ENCODE peak calls at places on chromosome 19, in nine cellular contexts. One of them, this sample, is unnamed. For H3K9me3, the result is how much of the 10 kb centered on the place peaks cover.

GRCh38 chr19:46718934-46719551 is 2.1 kb upstream of the PRKD2 start:
- DNase-seq in upper lobe of right lung: no peak
- DNase-seq in prostate gland: no peak
- DNase-seq in thoracic aorta: no peak
- DNase-seq in heart right ventricle: no peak
- DNase-seq in fibroblast of lung: no peak
- DNase-seq in CD8-positive, alpha-beta T cell: no peak
- DNase-seq in cardiac muscle cell: no peak
- DNase-seq in tibial nerve: no peak
- DNase-seq in this sample: no peak

GRCh38 chr19:1183543-1184172 is 9.6 kb upstream of the SBNO2 start:
- DNase-seq in upper lobe of right lung: no peak
- DNase-seq in prostate gland: no peak
- DNase-seq in thoracic aorta: no peak
- DNase-seq in heart right ventricle: no peak
- DNase-seq in fibroblast of lung: no peak
- DNase-seq in CD8-positive, alpha-beta T cell: no peak
- DNase-seq in cardiac muscle cell: no peak
- DNase-seq in tibial nerve: no peak
- DNase-seq in this sample: peak

GRCh38 chr19:50416815-50417137 is 2.0 kb upstream of the SPIB start:
- DNase-seq in upper lobe of right lung: no peak
- DNase-seq in prostate gland: no peak
- DNase-seq in thoracic aorta: no peak
- DNase-seq in heart right ventricle: no peak
- DNase-seq in fibroblast of lung: no peak
- DNase-seq in CD8-positive, alpha-beta T cell: no peak
- DNase-seq in cardiac muscle cell: no peak
- DNase-seq in tibial nerve: no peak
- DNase-seq in this sample: no peak

GRCh38 chr19:47499863-47500830 is 14.7 kb downstream of the NAPA start:
- DNase-seq in upper lobe of right lung: no peak
- DNase-seq in prostate gland: peak
- DNase-seq in thoracic aorta: no peak
- DNase-seq in heart right ventricle: no peak
- DNase-seq in fibroblast of lung: no peak
- DNase-seq in CD8-positive, alpha-beta T cell: no peak
- DNase-seq in cardiac muscle cell: no peak
- DNase-seq in tibial nerve: no peak
- DNase-seq in this sample: no peak

GRCh38 chr19:50344661-50345318 is 15.6 kb upstream of the KCNC3 start:
- DNase-seq in upper lobe of right lung: no peak
- DNase-seq in prostate gland: no peak
- DNase-seq in thoracic aorta: no peak
- DNase-seq in heart right ventricle: no peak
- DNase-seq in fibroblast of lung: no peak
- DNase-seq in CD8-positive, alpha-beta T cell: no peak
- DNase-seq in cardiac muscle cell: no peak
- DNase-seq in tibial nerve: no peak
- DNase-seq in this sample: no peak

GRCh38 chr19:41350735-41351338 is 2.9 kb downstream of the TGFB1 start:
- DNase-seq in upper lobe of right lung: no peak
- DNase-seq in prostate gland: no peak
- DNase-seq in thoracic aorta: no peak
- DNase-seq in heart right ventricle: peak
- DNase-seq in fibroblast of lung: no peak
- DNase-seq in CD8-positive, alpha-beta T cell: no peak
- DNase-seq in cardiac muscle cell: peak
- DNase-seq in tibial nerve: no peak
- DNase-seq in this sample: no peak

GRCh38 chr19:12090807-12091206 is 26.3 kb downstream of the ZNF844 start:
- DNase-seq in upper lobe of right lung: peak
- DNase-seq in prostate gland: peak
- DNase-seq in thoracic aorta: peak
- DNase-seq in heart right ventricle: peak
- DNase-seq in fibroblast of lung: peak
- DNase-seq in CD8-positive, alpha-beta T cell: peak
- DNase-seq in cardiac muscle cell: peak
- DNase-seq in tibial nerve: peak
- DNase-seq in this sample: peak

GRCh38 chr19:15108145-15108844 is 1.1 kb downstream of the SYDE1 start:
- DNase-seq in upper lobe of right lung: no peak
- DNase-seq in prostate gland: no peak
- DNase-seq in thoracic aorta: no peak
- DNase-seq in heart right ventricle: no peak
- DNase-seq in fibroblast of lung: no peak
- DNase-seq in CD8-positive, alpha-beta T cell: no peak
- DNase-seq in cardiac muscle cell: peak
- DNase-seq in tibial nerve: no peak
- DNase-seq in this sample: no peak

GRCh38 chr19:13987101-13987890 is 18.8 kb downstream of the RFX1 start:
- DNase-seq in upper lobe of right lung: peak
- DNase-seq in prostate gland: no peak
- DNase-seq in thoracic aorta: no peak
- DNase-seq in heart right ventricle: peak
- DNase-seq in fibroblast of lung: no peak
- DNase-seq in CD8-positive, alpha-beta T cell: no peak
- DNase-seq in cardiac muscle cell: no peak
- DNase-seq in tibial nerve: peak
- DNase-seq in this sample: no peak

GRCh38 chr19:16389848-16390247 is 65.2 kb downstream of the KLF2 start:
- DNase-seq in upper lobe of right lung: no peak
- DNase-seq in prostate gland: no peak
- DNase-seq in thoracic aorta: no peak
- DNase-seq in heart right ventricle: no peak
- DNase-seq in fibroblast of lung: no peak
- DNase-seq in CD8-positive, alpha-beta T cell: no peak
- DNase-seq in cardiac muscle cell: no peak
- DNase-seq in tibial nerve: no peak
- DNase-seq in this sample: no peak

GRCh38 chr19:1046836-1047695 is 7.2 kb downstream of the ABCA7 start:
- DNase-seq in upper lobe of right lung: no peak
- DNase-seq in prostate gland: no peak
- DNase-seq in thoracic aorta: no peak
- DNase-seq in heart right ventricle: no peak
- DNase-seq in fibroblast of lung: no peak
- DNase-seq in CD8-positive, alpha-beta T cell: no peak
- DNase-seq in cardiac muscle cell: no peak
- DNase-seq in tibial nerve: no peak
- DNase-seq in this sample: no peak

GRCh38 chr19:23439623-23440022 is 44.4 kb upstream of the ZNF91 start:
- DNase-seq in upper lobe of right lung: no peak
- DNase-seq in prostate gland: no peak
- DNase-seq in thoracic aorta: no peak
- DNase-seq in heart right ventricle: no peak
- DNase-seq in fibroblast of lung: no peak
- DNase-seq in CD8-positive, alpha-beta T cell: no peak
- DNase-seq in cardiac muscle cell: no peak
- DNase-seq in tibial nerve: no peak
- DNase-seq in this sample: peak

GRCh38 chr19:23440207-23440606 is 44.9 kb upstream of the ZNF91 start:
- DNase-seq in upper lobe of right lung: no peak
- DNase-seq in prostate gland: no peak
- DNase-seq in thoracic aorta: no peak
- DNase-seq in heart right ventricle: no peak
- DNase-seq in fibroblast of lung: no peak
- DNase-seq in CD8-positive, alpha-beta T cell: no peak
- DNase-seq in cardiac muscle cell: no peak
- DNase-seq in tibial nerve: no peak
- DNase-seq in this sample: no peak

GRCh38 chr19:23436318-23436717 is 41.0 kb upstream of the ZNF91 start:
- DNase-seq in upper lobe of right lung: no peak
- DNase-seq in prostate gland: no peak
- DNase-seq in thoracic aorta: no peak
- DNase-seq in heart right ventricle: no peak
- DNase-seq in fibroblast of lung: no peak
- DNase-seq in CD8-positive, alpha-beta T cell: no peak
- DNase-seq in cardiac muscle cell: no peak
- DNase-seq in tibial nerve: no peak
- DNase-seq in this sample: no peak

GRCh38 chr19:23437901-23438300 is 42.6 kb upstream of the ZNF91 start:
- DNase-seq in upper lobe of right lung: no peak
- DNase-seq in prostate gland: no peak
- DNase-seq in thoracic aorta: no peak
- DNase-seq in heart right ventricle: no peak
- DNase-seq in fibroblast of lung: no peak
- DNase-seq in CD8-positive, alpha-beta T cell: no peak
- DNase-seq in cardiac muscle cell: no peak
- DNase-seq in tibial nerve: no peak
- DNase-seq in this sample: peak

GRCh38 chr19:23436944-23437343 is 41.7 kb upstream of the ZNF91 start:
- DNase-seq in upper lobe of right lung: no peak
- DNase-seq in prostate gland: no peak
- DNase-seq in thoracic aorta: no peak
- DNase-seq in heart right ventricle: no peak
- DNase-seq in fibroblast of lung: no peak
- DNase-seq in CD8-positive, alpha-beta T cell: no peak
- DNase-seq in cardiac muscle cell: no peak
- DNase-seq in tibial nerve: no peak
- DNase-seq in this sample: peak
- H3K9me3 ChIP-seq in upper lobe of right lung: under half
- H3K9me3 ChIP-seq in prostate gland: under half
- H3K9me3 ChIP-seq in thoracic aorta: under half
- H3K9me3 ChIP-seq in heart right ventricle: under half
- H3K9me3 ChIP-seq in fibroblast of lung: under half
- H3K9me3 ChIP-seq in CD8-positive, alpha-beta T cell: under half
- H3K9me3 ChIP-seq in cardiac muscle cell: under half
- H3K9me3 ChIP-seq in tibial nerve: under half
- H3K9me3 ChIP-seq in this sample: under half

GRCh38 chr19:38685666-38686529 is 38.4 kb downstream of the ACTN4 start:
- DNase-seq in upper lobe of right lung: no peak
- DNase-seq in prostate gland: no peak
- DNase-seq in thoracic aorta: no peak
- DNase-seq in heart right ventricle: no peak
- DNase-seq in fibroblast of lung: peak
- DNase-seq in CD8-positive, alpha-beta T cell: no peak
- DNase-seq in cardiac muscle cell: peak
- DNase-seq in tibial nerve: no peak
- DNase-seq in this sample: peak
- TF ChIP-seq CTCF in upper lobe of right lung: peak
- TF ChIP-seq CTCF in prostate gland: peak
- TF ChIP-seq CTCF in thoracic aorta: peak
- TF ChIP-seq CTCF in heart right ventricle: peak
- TF ChIP-seq CTCF in fibroblast of lung: peak
- TF ChIP-seq CTCF in CD8-positive, alpha-beta T cell: no peak
- TF ChIP-seq CTCF in cardiac muscle cell: peak
- TF ChIP-seq CTCF in tibial nerve: peak
- TF ChIP-seq CTCF in this sample: peak

DNA sequence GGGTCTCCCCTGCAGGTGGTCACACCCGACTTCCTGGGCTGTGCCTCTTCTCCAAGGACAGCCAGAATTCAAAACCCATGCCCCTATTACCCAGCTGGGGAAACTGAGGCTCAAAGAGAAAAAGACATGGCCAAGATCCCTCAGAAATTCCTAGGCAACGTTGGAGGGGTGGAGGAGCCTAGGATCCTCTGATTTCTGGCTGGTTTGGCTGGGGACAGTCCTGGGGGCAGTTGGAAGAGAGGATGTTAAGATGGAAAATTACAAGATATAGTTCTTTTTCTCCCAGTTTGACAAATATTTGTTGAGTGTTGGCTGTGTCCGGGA is 2.4 kb downstream of the VASP start:
- DNase-seq in upper lobe of right lung: no peak
- DNase-seq in prostate gland: no peak
- DNase-seq in thoracic aorta: no peak
- DNase-seq in heart right ventricle: no peak
- DNase-seq in fibroblast of lung: no peak
- DNase-seq in CD8-positive, alpha-beta T cell: no peak
- DNase-seq in cardiac muscle cell: no peak
- DNase-seq in tibial nerve: no peak
- DNase-seq in this sample: no peak
- H3K4me3 ChIP-seq in upper lobe of right lung: peak
- H3K4me3 ChIP-seq in prostate gland: peak
- H3K4me3 ChIP-seq in thoracic aorta: peak
- H3K4me3 ChIP-seq in heart right ventricle: peak
- H3K4me3 ChIP-seq in fibroblast of lung: peak
- H3K4me3 ChIP-seq in CD8-positive, alpha-beta T cell: peak
- H3K4me3 ChIP-seq in cardiac muscle cell: peak
- H3K4me3 ChIP-seq in tibial nerve: peak
- H3K4me3 ChIP-seq in this sample: no peak

DNA sequence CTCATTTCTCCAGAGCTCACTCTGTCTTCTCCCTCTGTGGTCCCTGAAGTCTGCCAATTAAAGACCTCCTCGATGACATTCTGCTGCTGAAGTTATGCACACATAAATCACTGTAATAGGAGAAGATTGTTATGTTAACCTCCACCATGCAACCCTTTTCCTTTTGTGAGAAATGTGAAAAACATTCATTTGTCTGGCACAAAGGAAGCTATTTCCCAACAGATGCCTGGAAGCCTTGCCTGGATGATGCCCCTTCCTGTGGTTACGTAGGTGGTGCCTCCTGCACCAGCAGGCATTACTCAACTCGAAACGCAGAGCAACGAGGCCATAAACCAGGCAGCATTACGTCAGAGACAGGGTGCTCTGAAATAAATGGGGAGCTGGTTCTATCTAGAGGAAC is 327.4 kb upstream of the ZNF507 start:
- DNase-seq in upper lobe of right lung: no peak
- DNase-seq in prostate gland: peak
- DNase-seq in thoracic aorta: no peak
- DNase-seq in heart right ventricle: no peak
- DNase-seq in fibroblast of lung: peak
- DNase-seq in CD8-positive, alpha-beta T cell: no peak
- DNase-seq in cardiac muscle cell: peak
- DNase-seq in tibial nerve: peak
- DNase-seq in this sample: no peak
- H3K9me3 ChIP-seq in upper lobe of right lung: under half
- H3K9me3 ChIP-seq in prostate gland: under half
- H3K9me3 ChIP-seq in thoracic aorta: under half
- H3K9me3 ChIP-seq in heart right ventricle: under half
- H3K9me3 ChIP-seq in fibroblast of lung: under half
- H3K9me3 ChIP-seq in CD8-positive, alpha-beta T cell: under half
- H3K9me3 ChIP-seq in cardiac muscle cell: under half
- H3K9me3 ChIP-seq in tibial nerve: under half
- H3K9me3 ChIP-seq in this sample: under half

This sample was measured in Caco-2.